ENCODE peak calls at places on chromosomes 13 and 19, in ten cellular contexts. D is lung; O is heart left ventricle; W is CD8-positive, alpha-beta T cell; C is tibial artery; K is choroid plexus epithelial cell; L is thoracic aorta; I is cardiac fibroblast; T is PC-3; P is neural crest cell. G is an unnamed sample.

GRCh38 chr19:34474233-34474989 is 7.1 kb upstream of the WTIP start:
- DNase-seq in C (no peak), W (no peak), T (no peak), D (no peak), L (no peak), K (no peak), P (no peak), I (peak), O (no peak), G (no peak)

GRCh38 chr19:16527971-16528521 is 14.2 kb downstream of the CHERP start:
- DNase-seq in D (no peak), I (peak), O (no peak), L (no peak), C (no peak), T (peak), K (peak), P (peak), W (peak), G (no peak)

GRCh38 chr19:34327851-34328250 is 37.1 kb upstream of the GPI start:
- DNase-seq in D (no peak), C (no peak), W (no peak), T (no peak), P (no peak), K (no peak), L (no peak), I (no peak), O (peak), G (no peak)

GRCh38 chr19:3387645-3388589 is 21.5 kb downstream of the NFIC start:
- DNase-seq in T (no peak), I (peak), W (no peak), O (peak), D (peak), C (peak), K (no peak), P (no peak), L (no peak), G (no peak)

GRCh38 chr13:71624641-71625040 is 242.4 kb downstream of the DACH1 start:
- DNase-seq in I (no peak), L (no peak), P (no peak), T (no peak), K (no peak), W (no peak), C (no peak), O (no peak), D (no peak), G (no peak)

GRCh38 chr19:49391581-49392399 is 3.7 kb downstream of the KASH5 start:
- DNase-seq in P (peak), C (peak), W (peak), O (peak), K (peak), T (peak), L (no peak), D (peak), I (peak), G (peak)

GRCh38 chr13:66345988-66346387 is 884.1 kb downstream of the PCDH9 start:
- DNase-seq in O (no peak), W (no peak), T (no peak), P (no peak), C (no peak), L (no peak), D (no peak), I (no peak), K (no peak), G (no peak)

GRCh38 chr13:46367622-46368327 is 19.3 kb downstream of the RUBCNL start:
- DNase-seq in I (peak), C (no peak), D (no peak), T (peak), P (no peak), O (no peak), L (no peak), W (no peak), K (peak), G (no peak)

GRCh38 chr19:46727757-46728156 is 10.8 kb upstream of the PRKD2 start:
- DNase-seq in O (no peak), T (no peak), K (no peak), L (no peak), D (no peak), I (no peak), C (no peak), W (no peak), P (no peak), G (no peak)

GRCh38 chr19:39470724-39471339 is 9.8 kb upstream of the TIMM50 start:
- DNase-seq in D (no peak), T (no peak), W (no peak), C (no peak), O (no peak), I (no peak), L (no peak), P (no peak), K (no peak), G (no peak)

GRCh38 chr13:57437587-57437986 is 194.0 kb upstream of the PCDH17 start:
- DNase-seq in C (no peak), O (no peak), K (no peak), D (no peak), T (no peak), P (no peak), I (no peak), W (no peak), L (no peak), G (no peak)

GRCh38 chr19:8377598-8377997 is 12.6 kb upstream of the RAB11B start:
- DNase-seq in P (no peak), D (no peak), T (no peak), K (no peak), C (no peak), I (no peak), O (no peak), L (no peak), W (no peak), G (no peak)

GRCh38 chr13:36859259-36859658 is 40.2 kb downstream of the RFXAP start:
- DNase-seq in L (no peak), O (no peak), D (no peak), K (no peak), T (no peak), C (no peak), I (no peak), P (no peak), W (no peak), G (no peak)

DNA sequence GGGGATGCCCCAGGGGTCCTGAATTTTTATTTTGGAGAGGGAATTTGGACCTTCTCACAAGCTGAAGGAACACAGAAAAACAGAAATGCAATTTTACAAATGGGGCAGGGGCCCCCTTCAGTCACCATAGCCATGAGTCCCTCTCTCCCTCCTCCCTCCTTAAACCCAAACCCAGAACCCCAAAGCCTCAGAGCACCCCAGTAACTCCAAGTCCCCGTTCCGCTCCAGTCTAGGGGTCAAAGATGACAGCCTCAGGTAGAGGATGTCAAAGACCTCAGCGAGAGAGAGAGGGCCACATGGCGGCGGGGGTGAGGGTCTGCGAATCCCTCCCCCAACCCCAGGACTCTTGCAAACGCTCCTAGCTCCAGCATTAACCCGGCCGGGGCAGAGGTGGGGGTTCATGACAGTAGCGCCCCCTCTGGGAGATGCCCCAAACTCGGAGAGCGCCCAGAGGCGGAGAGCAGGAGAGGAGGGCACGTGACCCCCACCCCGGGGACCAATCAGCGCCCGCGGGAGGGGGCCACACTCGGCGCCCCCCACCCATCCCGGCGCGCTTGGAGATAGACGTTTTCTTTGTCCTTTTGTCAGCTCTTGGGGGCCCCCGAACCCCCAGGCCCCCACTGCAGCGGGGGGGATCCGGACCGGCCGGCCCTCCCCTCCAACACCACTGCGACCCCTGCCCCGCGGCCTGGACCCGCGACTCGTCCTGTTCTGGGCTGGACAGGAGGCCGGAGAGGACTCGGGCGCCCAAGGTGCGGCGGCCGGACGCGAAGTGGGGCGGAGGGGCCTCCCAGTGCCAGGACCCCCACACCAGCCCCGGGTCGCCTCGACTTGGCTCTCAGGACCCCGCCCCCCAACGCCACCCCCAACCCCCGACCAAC is 20.8 kb upstream of the SEMA6B start:
- DNase-seq in L (no peak), O (no peak), K (no peak), W (no peak), D (no peak), T (no peak), P (no peak), I (no peak), C (no peak), G (no peak)
- TF ChIP-seq CTCF in L (no peak), O (peak), K (peak), W (no peak), D (no peak), T (peak), P (no peak), I (peak), C (no peak), G (peak)

GRCh38 chr13:50598338-50598737 is 245.2 kb downstream of the DLEU7 start:
- DNase-seq in W (no peak), I (no peak), C (no peak), L (no peak), D (no peak), K (no peak), O (no peak), P (no peak), T (no peak), G (no peak)
- TF ChIP-seq CTCF in W (no peak), I (no peak), C (no peak), L (no peak), D (no peak), K (no peak), O (no peak), P (no peak), T (no peak), G (no peak)

GRCh38 chr13:52665325-52665724 is 12.7 kb downstream of the SUGT1 start:
- DNase-seq in K (peak), L (no peak), T (peak), I (peak), W (no peak), O (no peak), D (no peak), P (no peak), C (no peak), G (no peak)
- TF ChIP-seq CTCF in K (peak), L (no peak), T (peak), I (peak), W (peak), O (peak), D (no peak), P (peak), C (no peak), G (peak)

DNA sequence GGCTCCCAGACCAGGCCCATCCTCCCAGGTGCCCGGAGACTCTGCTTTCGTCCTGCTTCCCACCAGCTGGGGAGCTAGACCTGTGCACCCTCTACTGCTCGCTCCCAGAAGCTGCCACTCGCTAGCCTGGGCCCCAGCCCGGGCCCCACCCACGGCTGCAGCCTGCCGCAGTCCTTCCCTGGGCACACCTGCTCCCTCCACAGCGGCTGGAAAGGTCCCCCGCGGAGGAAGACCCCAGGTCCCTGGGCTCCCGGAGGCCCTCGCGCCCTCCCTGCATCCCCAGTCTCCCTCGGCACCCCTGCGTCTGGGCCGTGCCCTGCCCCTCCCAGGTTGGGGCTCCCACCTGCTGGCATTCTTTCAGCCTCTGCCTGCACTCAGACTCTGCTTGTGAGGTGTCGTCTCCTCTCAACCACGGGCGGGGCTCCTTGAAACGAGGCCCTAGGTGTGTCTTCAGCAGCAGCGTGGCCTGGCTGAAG is 27.8 kb downstream of the DOT1L start:
- DNase-seq in P (no peak), W (no peak), I (no peak), T (no peak), C (no peak), K (no peak), D (no peak), L (no peak), O (no peak), G (no peak)
- TF ChIP-seq CTCF in P (no peak), W (no peak), I (no peak), T (no peak), C (no peak), K (no peak), D (no peak), L (no peak), O (no peak), G (no peak)